ENCODE peak calls at places on chromosome 12, in ten cellular contexts. U is heart right ventricle, P is WERI-Rb-1, M is bronchial epithelial cell, T is Panc1, R is right atrium auricular region, Y is PC-3, S is brain microvascular endothelial cell, K is psoas muscle, D is cardiac muscle cell. G is an unnamed sample. For H3K27me3, the result is how much of the 10 kb centered on the place peaks cover.

GRCh38 chr12:89468648-89469326 is 55.8 kb downstream of the GALNT4 start:
- DNase-seq in R (no peak), U (no peak), S (no peak), D (no peak), K (no peak), Y (no peak), P (no peak), M (no peak), T (no peak), G (no peak)

GRCh38 chr12:3677609-3678008 is 75.3 kb downstream of the CRACR2A start:
- DNase-seq in M (no peak), K (no peak), U (no peak), Y (no peak), R (no peak), D (no peak), T (no peak), P (no peak), S (no peak), G (no peak)

GRCh38 chr12:3732901-3733300 is 20.0 kb downstream of the CRACR2A start:
- DNase-seq in Y (peak), P (no peak), S (no peak), M (no peak), R (no peak), U (no peak), K (no peak), D (no peak), T (no peak), G (no peak)

GRCh38 chr12:94426049-94426448 is 33.6 kb downstream of the CEP83 start:
- DNase-seq in T (no peak), U (no peak), R (no peak), D (no peak), S (no peak), M (no peak), P (no peak), Y (no peak), K (no peak), G (no peak)

GRCh38 chr12:124593176-124593575 is 25.8 kb upstream of the NCOR2 start:
- DNase-seq in Y (no peak), S (no peak), T (no peak), K (no peak), U (no peak), R (no peak), P (no peak), M (no peak), D (no peak), G (no peak)

GRCh38 chr12:114777052-114777451 is 93.1 kb upstream of the TBX3 start:
- DNase-seq in R (no peak), U (no peak), Y (peak), M (no peak), S (no peak), T (no peak), K (no peak), D (no peak), P (no peak), G (no peak)

GRCh38 chr12:1915082-1915968 is 3.1 kb downstream of the CACNA2D4 start:
- DNase-seq in U (no peak), S (no peak), T (no peak), M (no peak), R (peak), D (no peak), Y (no peak), K (no peak), P (no peak), G (peak)

GRCh38 chr12:4015225-4016076 is 142.3 kb upstream of the PARP11 start:
- DNase-seq in Y (no peak), D (no peak), M (no peak), K (no peak), S (no peak), U (no peak), P (no peak), T (no peak), R (no peak), G (peak)

GRCh38 chr12:45304514-45305178 is 88.8 kb downstream of the ANO6 start:
- DNase-seq in R (no peak), Y (no peak), S (no peak), M (no peak), U (no peak), T (no peak), D (no peak), P (no peak), K (no peak), G (no peak)

GRCh38 chr12:46221255-46222128 is 47.4 kb downstream of the SLC38A1 start:
- DNase-seq in Y (peak), S (peak), M (peak), U (no peak), R (no peak), T (no peak), K (no peak), P (no peak), D (no peak), G (no peak)

GRCh38 chr12:51620448-51620847 is 29.4 kb downstream of the SCN8A start:
- DNase-seq in K (no peak), U (no peak), M (no peak), S (no peak), P (no peak), R (no peak), D (no peak), T (no peak), Y (no peak), G (no peak)

GRCh38 chr12:39351153-39351552 is 91.8 kb downstream of the KIF21A start:
- DNase-seq in U (no peak), K (no peak), S (no peak), R (no peak), D (no peak), Y (no peak), M (no peak), P (no peak), T (no peak), G (no peak)

GRCh38 chr12:117908411-117908810 is 60.4 kb downstream of the KSR2 start:
- DNase-seq in U (no peak), D (no peak), M (no peak), S (no peak), K (no peak), R (no peak), P (no peak), Y (peak), T (no peak), G (no peak)

GRCh38 chr12:93020225-93020997 is 91.3 kb upstream of the EEA1 start:
- DNase-seq in P (no peak), K (no peak), U (no peak), M (peak), T (no peak), R (no peak), D (no peak), S (no peak), Y (peak), G (peak)

GRCh38 chr12:101604132-101604531 is 9.4 kb downstream of the MYBPC1 start:
- DNase-seq in K (no peak), T (no peak), R (no peak), M (peak), D (no peak), S (no peak), U (no peak), Y (peak), P (no peak), G (no peak)

GRCh38 chr12:24903305-24904088 is 45.4 kb downstream of the BCAT1 start:
- DNase-seq in R (no peak), M (no peak), U (no peak), T (no peak), S (no peak), K (no peak), Y (no peak), D (no peak), P (no peak), G (no peak)

GRCh38 chr12:80015660-80016059 is 80.8 kb upstream of the PPP1R12A start:
- DNase-seq in P (no peak), D (no peak), S (no peak), K (no peak), M (no peak), T (no peak), R (no peak), Y (no peak), U (no peak), G (no peak)

GRCh38 chr12:64701283-64701682 is 57.9 kb downstream of the GNS start:
- DNase-seq in Y (no peak), P (no peak), D (no peak), K (no peak), R (no peak), M (no peak), T (no peak), S (no peak), U (no peak), G (no peak)

GRCh38 chr12:65493893-65494205 is 215.4 kb downstream of the MSRB3 start:
- DNase-seq in T (no peak), S (no peak), M (no peak), P (no peak), U (no peak), D (no peak), Y (no peak), K (no peak), R (no peak), G (no peak)

GRCh38 chr12:110896559-110896958 is 23.8 kb downstream of the MYL2 start:
- DNase-seq in R (no peak), T (no peak), Y (peak), P (no peak), U (no peak), D (no peak), S (no peak), K (no peak), M (peak), G (no peak)

GRCh38 chr12:120669055-120669828 is 17.7 kb upstream of the MLEC start:
- DNase-seq in S (no peak), M (no peak), U (no peak), Y (peak), D (peak), K (no peak), P (peak), T (no peak), R (no peak), G (peak)

GRCh38 chr12:51922762-51923505 is 15.6 kb downstream of the ACVRL1 start:
- DNase-seq in K (peak), Y (peak), S (no peak), U (peak), P (no peak), T (no peak), R (peak), M (no peak), D (no peak), G (no peak)

GRCh38 chr12:115305867-115306266 is 621.9 kb upstream of the TBX3 start:
- DNase-seq in M (no peak), P (no peak), D (no peak), Y (no peak), K (no peak), R (no peak), T (no peak), U (no peak), S (no peak), G (no peak)

GRCh38 chr12:40762072-40762471 is 69.8 kb downstream of the CNTN1 start:
- DNase-seq in P (no peak), K (no peak), Y (no peak), T (no peak), U (no peak), S (no peak), M (no peak), R (no peak), D (no peak), G (no peak)

GRCh38 chr12:98123186-98123585 is 392.2 kb upstream of the TMPO start:
- DNase-seq in P (no peak), M (no peak), D (no peak), K (no peak), S (no peak), T (no peak), U (no peak), Y (no peak), R (no peak), G (peak)

GRCh38 chr12:102757154-102757873 is 159.7 kb downstream of the PAH start:
- DNase-seq in M (no peak), D (no peak), T (no peak), R (peak), P (no peak), K (no peak), Y (no peak), U (peak), S (no peak), G (no peak)

GRCh38 chr12:111361073-111361716 is 7.7 kb downstream of the PHETA1 start:
- DNase-seq in D (no peak), K (no peak), M (no peak), S (no peak), U (no peak), R (no peak), P (no peak), Y (no peak), T (no peak), G (no peak)

GRCh38 chr12:111867531-111867930 is 25.5 kb downstream of the MAPKAPK5 start:
- DNase-seq in K (no peak), M (no peak), S (no peak), P (no peak), D (no peak), U (no peak), R (no peak), Y (no peak), T (no peak), G (no peak)

GRCh38 chr12:20624718-20625117 is 70.4 kb upstream of the SLCO1C1 start:
- DNase-seq in P (peak), Y (peak), T (no peak), R (no peak), U (no peak), M (peak), S (peak), D (peak), K (no peak), G (peak)

GRCh38 chr12:112418596-112419268 is at the start of gene PTPN11:
- DNase-seq in R (peak), K (peak), T (no peak), S (peak), D (peak), Y (peak), U (peak), P (peak), M (peak), G (peak)

GRCh38 chr12:66235626-66236281 is 46.7 kb downstream of the IRAK3 start:
- DNase-seq in T (no peak), P (no peak), D (no peak), S (peak), R (no peak), K (no peak), M (peak), Y (no peak), U (no peak), G (no peak)

GRCh38 chr12:102962532-102962931 is 5.1 kb downstream of the ASCL1 start:
- DNase-seq in D (no peak), M (no peak), R (no peak), P (no peak), U (no peak), T (no peak), Y (no peak), S (no peak), K (no peak), G (no peak)

GRCh38 chr12:168763-169525 is 45.0 kb downstream of the SLC6A12 start:
- DNase-seq in R (no peak), K (no peak), D (peak), T (no peak), U (no peak), P (no peak), Y (no peak), M (no peak), S (no peak), G (no peak)

GRCh38 chr12:123449103-123449736 is 8.7 kb upstream of the SNRNP35 start:
- DNase-seq in K (no peak), U (no peak), D (no peak), R (no peak), T (no peak), Y (no peak), P (no peak), M (no peak), S (no peak), G (no peak)

GRCh38 chr12:54628186-54628846 is 6.4 kb downstream of the LACRT start:
- DNase-seq in M (no peak), Y (no peak), S (no peak), R (no peak), P (no peak), D (no peak), K (no peak), T (no peak), U (no peak), G (no peak)

GRCh38 chr12:54634795-54635194 is at the start of gene LACRT:
- DNase-seq in M (no peak), D (no peak), S (no peak), Y (no peak), T (no peak), U (no peak), K (no peak), P (no peak), R (no peak), G (no peak)

GRCh38 chr12:54629925-54630324 is 4.8 kb downstream of the LACRT start:
- DNase-seq in D (no peak), R (no peak), K (no peak), P (no peak), Y (no peak), U (no peak), T (no peak), S (no peak), M (no peak), G (no peak)

GRCh38 chr12:54631551-54631950 is 3.1 kb downstream of the LACRT start:
- DNase-seq in Y (no peak), U (no peak), K (no peak), D (no peak), M (no peak), R (no peak), S (no peak), T (no peak), P (no peak), G (no peak)

DNA sequence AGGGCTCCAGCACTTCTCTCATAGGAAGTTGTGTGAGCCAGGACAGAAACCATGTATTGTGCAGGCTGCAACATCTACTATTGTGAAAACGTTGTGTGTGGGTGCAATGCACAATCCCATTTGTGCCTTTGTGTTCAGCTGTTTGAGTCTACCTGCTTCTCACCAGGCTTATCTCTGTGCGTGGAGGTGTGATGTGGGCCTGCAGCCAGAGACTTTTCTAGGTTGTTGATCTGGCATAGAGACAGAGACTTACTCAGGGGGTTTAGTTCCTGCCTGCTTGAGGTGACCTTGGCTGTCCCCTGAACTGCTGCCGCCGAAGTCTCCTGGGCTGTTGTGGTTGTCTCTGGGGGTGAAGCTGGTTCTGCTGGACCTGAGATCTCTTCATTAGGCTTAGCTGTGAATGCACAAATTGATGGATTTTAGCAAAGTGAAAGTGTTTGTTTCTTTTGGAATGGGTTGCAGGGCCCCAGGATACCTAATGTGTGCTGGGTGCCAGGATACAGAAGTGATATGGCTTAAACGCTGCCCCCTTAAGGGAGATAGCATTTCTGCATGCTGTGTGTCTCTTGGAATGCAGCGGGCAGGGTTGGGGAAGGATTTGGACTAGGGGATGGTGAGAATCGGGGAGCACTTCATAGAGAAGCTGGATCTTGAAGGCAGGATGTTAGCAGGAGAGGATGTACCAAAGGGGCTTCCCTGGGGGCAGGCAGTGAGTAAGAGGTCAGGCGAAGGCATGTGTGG is 2.5 kb downstream of the LACRT start:
- DNase-seq in U (no peak), D (peak), T (no peak), Y (no peak), M (no peak), P (no peak), S (no peak), R (no peak), K (no peak), G (no peak)
- TF ChIP-seq CTCF in U (no peak), D (peak), T (no peak), Y (peak), M (no peak), P (peak), S (peak), R (no peak), K (no peak), G (no peak)

DNA sequence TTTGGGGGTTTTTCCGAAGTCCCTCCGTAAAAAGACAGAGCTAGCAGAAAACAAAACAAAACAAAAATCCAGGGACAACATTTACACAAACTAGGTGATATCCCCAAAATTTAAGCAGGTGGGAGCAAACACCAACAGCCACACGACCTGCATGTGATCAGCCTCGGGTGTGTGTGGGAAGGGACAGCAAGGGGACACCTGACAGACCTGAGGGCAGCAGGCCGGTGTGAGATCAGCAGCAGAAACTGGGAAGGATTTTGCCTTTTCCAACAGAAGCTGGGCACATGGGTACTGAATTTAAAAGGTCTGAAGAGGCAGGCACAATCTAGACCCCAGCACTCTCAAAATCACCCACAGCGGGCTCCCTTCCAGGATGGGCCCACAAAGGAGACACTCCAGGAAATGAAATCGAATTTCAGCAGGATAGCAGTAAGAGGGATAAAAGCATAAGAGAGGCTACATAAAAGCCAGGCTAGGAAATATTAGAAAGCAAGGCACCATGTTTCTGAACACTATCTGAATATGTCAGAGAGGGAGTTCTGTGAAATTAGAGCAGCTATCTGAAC is 36.5 kb upstream of the SELPLG start:
- DNase-seq in P (no peak), K (no peak), D (no peak), M (no peak), Y (no peak), U (no peak), T (no peak), S (no peak), R (no peak), G (no peak)
- H3K27me3 ChIP-seq in P (under half), K (under half), D (under half), M (under half), Y (under half), U (under half), T (under half), S (under half), R (under half), G (under half)

GRCh38 chr12:68069276-68069675 is 80.0 kb downstream of the IFNG-AS1 start:
- DNase-seq in D (no peak), Y (no peak), R (no peak), M (peak), K (no peak), T (no peak), U (no peak), P (no peak), S (no peak), G (no peak)

GRCh38 chr12:68065163-68065562 is 75.9 kb downstream of the IFNG-AS1 start:
- DNase-seq in M (no peak), D (no peak), Y (no peak), P (no peak), K (no peak), R (no peak), T (no peak), S (no peak), U (no peak), G (no peak)

GRCh38 chr12:68065687-68066086 is 76.4 kb downstream of the IFNG-AS1 start:
- DNase-seq in Y (no peak), D (no peak), U (no peak), M (no peak), R (no peak), K (no peak), S (no peak), T (no peak), P (no peak), G (no peak)

GRCh38 chr12:68070957-68071356 is 81.7 kb downstream of the IFNG-AS1 start:
- DNase-seq in T (no peak), M (no peak), U (no peak), D (no peak), S (no peak), Y (no peak), P (no peak), R (no peak), K (no peak), G (no peak)

GRCh38 chr12:68067762-68068376 is 78.6 kb downstream of the IFNG-AS1 start:
- DNase-seq in P (no peak), R (no peak), M (peak), U (no peak), S (no peak), K (no peak), D (no peak), Y (peak), T (no peak), G (no peak)
- TF ChIP-seq CTCF in P (peak), R (no peak), M (peak), U (peak), S (peak), K (peak), D (peak), Y (peak), T (peak), G (no peak)

GRCh38 chr12:131673519-131674265 is 37.2 kb upstream of the SFSWAP start:
- DNase-seq in U (no peak), K (no peak), R (no peak), Y (peak), P (no peak), S (no peak), T (no peak), D (no peak), M (peak), G (no peak)

GRCh38 chr12:131672941-131673330 is 38.0 kb upstream of the SFSWAP start:
- DNase-seq in Y (no peak), P (no peak), S (no peak), U (no peak), D (no peak), R (no peak), M (no peak), T (no peak), K (no peak), G (no peak)

GRCh38 chr12:131672311-131672940 is 38.5 kb upstream of the SFSWAP start:
- DNase-seq in D (no peak), M (no peak), S (no peak), Y (no peak), P (no peak), U (no peak), K (no peak), T (no peak), R (no peak), G (no peak)

GRCh38 chr12:131675126-131676080 is 35.5 kb upstream of the SFSWAP start:
- DNase-seq in K (no peak), Y (no peak), U (no peak), T (no peak), P (no peak), M (no peak), D (no peak), S (no peak), R (no peak), G (no peak)

DNA sequence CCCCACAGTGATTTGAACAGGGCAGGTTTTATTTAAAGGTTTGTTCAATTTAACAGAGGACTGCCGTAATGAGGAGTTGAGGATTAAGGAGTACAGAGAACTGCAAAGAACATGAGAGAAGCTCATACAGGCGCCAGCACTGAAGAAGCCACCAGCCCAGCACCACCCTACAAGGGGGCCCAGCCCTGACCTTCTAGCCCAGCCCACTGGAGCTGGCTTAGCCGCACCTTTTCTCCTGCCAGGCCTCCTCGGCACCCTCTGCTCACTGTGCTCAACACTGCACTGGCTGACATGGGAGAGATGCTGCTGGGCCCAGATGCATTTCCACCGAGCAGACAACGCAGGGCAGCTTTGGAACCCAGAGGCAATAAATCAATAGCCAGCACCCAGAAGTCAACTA is 36.5 kb upstream of the SFSWAP start:
- DNase-seq in Y (no peak), U (no peak), P (no peak), M (no peak), D (no peak), T (no peak), R (no peak), S (no peak), K (no peak), G (no peak)
- H3K27me3 ChIP-seq in Y (under half), U (under half), P (under half), M (under half), D (under half), T (under half), R (under half), S (under half), K (under half), G (under half)

G was measured in hepatocyte.